ENCODE peak calls at places on chromosomes 3 and 15, in eight cellular contexts. C is head of caudate nucleus, U is RPMI8226, Q is non-pigmented ciliary epithelial cell, E is HuH-7, Z is cardiac muscle cell, F is Ammon's horn, L is ELR. D is an unnamed sample.

GRCh38 chr3:67384790-67385397 is 269.5 kb downstream of the SUCLG2 start:
- DNase-seq in C (peak; percentile 62), U (peak; percentile 5), Q (no peak), E (peak; percentile 10), Z (peak; percentile 73), F (peak; percentile 57), L (peak; percentile 62), D (peak; percentile 60)

GRCh38 chr3:107328074-107328473 is 49.2 kb upstream of the CCDC54 start:
- DNase-seq in C (no peak), U (no peak), Q (no peak), E (no peak), Z (no peak), F (no peak), L (no peak), D (no peak)

GRCh38 chr3:54427501-54427900 is 305.1 kb downstream of the CACNA2D3 start:
- DNase-seq in C (no peak), U (no peak), Q (no peak), E (no peak), Z (no peak), F (no peak), L (no peak), D (no peak)

GRCh38 chr15:99409097-99409473 is 156.7 kb upstream of the MEF2A start:
- DNase-seq in C (peak; percentile 75), U (peak; percentile 45), Q (peak; percentile 14), E (peak; percentile 64), Z (peak; percentile 78), F (peak; percentile 82), L (peak; percentile 72), D (peak; percentile 57)

GRCh38 chr3:60841355-60841754 is 409.9 kb downstream of the FHIT start:
- DNase-seq in C (no peak), U (no peak), Q (peak; percentile 44), E (no peak), Z (no peak), F (no peak), L (no peak), D (no peak)

GRCh38 chr3:139514741-139515140 is 24.8 kb downstream of the RBP1 start:
- DNase-seq in C (no peak), U (no peak), Q (no peak), E (no peak), Z (no peak), F (no peak), L (no peak), D (no peak)

GRCh38 chr3:54197509-54197908 is 75.2 kb downstream of the CACNA2D3 start:
- DNase-seq in C (no peak), U (no peak), Q (no peak), E (no peak), Z (no peak), F (no peak), L (no peak), D (no peak)

GRCh38 chr3:156816091-156816793 is 9.9 kb upstream of the LEKR1 start:
- DNase-seq in C (no peak), U (peak; percentile 8), Q (no peak), E (peak; percentile 32), Z (peak; percentile 34), F (peak; percentile 11), L (peak; percentile 90), D (no peak)

GRCh38 chr3:186042036-186042435 is 66.9 kb downstream of the ETV5 start:
- DNase-seq in C (no peak), U (no peak), Q (no peak), E (no peak), Z (no peak), F (no peak), L (no peak), D (no peak)

GRCh38 chr3:188421836-188422540 is 268.0 kb downstream of the LPP start:
- DNase-seq in C (peak; percentile 17), U (peak; percentile 68), Q (no peak), E (no peak), Z (no peak), F (peak; percentile 59), L (no peak), D (no peak)

GRCh38 chr15:76433798-76434400 is 97.3 kb downstream of the ISL2 start:
- DNase-seq in C (no peak), U (peak; percentile 15), Q (peak; percentile 11), E (no peak), Z (no peak), F (no peak), L (peak; percentile 42), D (no peak)

GRCh38 chr3:65871305-65872141 is 167.2 kb downstream of the MAGI1 start:
- DNase-seq in C (no peak), U (no peak), Q (no peak), E (no peak), Z (peak; percentile 62), F (no peak), L (no peak), D (no peak)

D was measured in RKO.